ENCODE peak calls at places on chromosome 9, in four cellular contexts. S, G, D and A are unnamed samples.

GRCh38 chr9:27423919-27424710 is 100.0 kb upstream of the IFNK start:
- DNase-seq in S (no peak), G (no peak), D (no peak), A (no peak)

GRCh38 chr9:107299437-107299836 is 16.4 kb downstream of the RAD23B start:
- DNase-seq in S (no peak), G (no peak), D (no peak), A (no peak)

GRCh38 chr9:130902204-130903185 is 5.9 kb upstream of the QRFP start:
- DNase-seq in S (no peak), G (peak), D (no peak), A (no peak)

GRCh38 chr9:121718063-121718462 is 66.6 kb downstream of the DAB2IP start:
- DNase-seq in S (no peak), G (no peak), D (no peak), A (no peak)

GRCh38 chr9:17630531-17630949 is 51.7 kb downstream of the SH3GL2 start:
- DNase-seq in S (no peak), G (no peak), D (no peak), A (no peak)

GRCh38 chr9:82170871-82171270 is 182.3 kb downstream of the SPATA31D1 start:
- DNase-seq in S (no peak), G (no peak), D (no peak), A (no peak)

GRCh38 chr9:116901260-116901659 is 214.2 kb downstream of the TRIM32 start:
- DNase-seq in S (no peak), G (no peak), D (no peak), A (no peak)

GRCh38 chr9:6243746-6244145 is 28.1 kb downstream of the IL33 start:
- DNase-seq in S (no peak), G (no peak), D (no peak), A (peak)

GRCh38 chr9:86943223-86943870 is 4.0 kb downstream of the GAS1 start:
- DNase-seq in S (peak), G (no peak), D (peak), A (no peak)

GRCh38 chr9:33939924-33940874 is 108.5 kb downstream of the UBAP2 start:
- DNase-seq in S (peak), G (no peak), D (peak), A (no peak)
- TF ChIP-seq POLR2AphosphoS2 in S (no peak), G (no peak), D (no peak), A (no peak)

GRCh38 chr9:114721491-114722362 is 39.7 kb upstream of the TEX48 start:
- DNase-seq in S (peak), G (no peak), D (peak), A (no peak)
- TF ChIP-seq POLR2AphosphoS2 in S (no peak), G (no peak), D (no peak), A (no peak)

DNA sequence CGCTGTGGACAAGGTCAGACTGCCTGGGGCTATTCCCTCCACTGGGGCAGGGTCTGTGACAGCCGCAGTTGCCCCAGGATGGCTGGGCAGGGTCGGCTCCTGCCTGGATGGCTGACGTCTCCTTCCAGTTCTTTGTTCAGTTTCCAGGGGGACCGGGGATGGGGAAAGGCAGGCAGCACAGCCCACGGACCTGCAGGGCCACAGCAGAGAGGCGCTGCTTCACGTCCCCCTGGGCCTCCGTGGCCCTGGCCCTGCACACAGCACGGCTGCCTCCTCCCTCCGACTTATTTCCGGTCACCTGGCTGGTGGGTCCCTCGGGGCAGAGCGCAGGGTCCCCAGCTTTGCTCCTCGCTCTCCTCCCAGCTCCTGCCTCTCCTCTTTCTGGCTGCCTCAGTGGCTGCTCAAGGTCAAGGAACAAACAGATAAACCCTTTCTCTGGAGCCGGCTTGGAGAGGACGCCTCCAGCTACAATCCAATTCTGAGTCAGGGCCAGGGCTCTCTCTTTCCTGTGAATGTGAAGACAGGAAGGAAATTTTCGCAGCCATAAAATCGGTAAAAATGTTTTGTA is 169.7 kb downstream of the C9orf50 start:
- DNase-seq in S (no peak), G (no peak), D (no peak), A (no peak)
- TF ChIP-seq POLR2AphosphoS2 in S (no peak), G (no peak), D (no peak), A (no peak)

GRCh38 chr9:114349713-114350480 is 20.2 kb downstream of the ORM2 start:
- DNase-seq in S (no peak), G (no peak), D (no peak), A (no peak)

GRCh38 chr9:114348906-114349482 is 19.3 kb downstream of the ORM2 start:
- DNase-seq in S (peak), G (peak), D (peak), A (peak)

GRCh38 chr9:114347675-114348074 is 18.0 kb downstream of the ORM2 start:
- DNase-seq in S (no peak), G (no peak), D (no peak), A (no peak)

GRCh38 chr9:114346146-114346545 is 16.5 kb downstream of the ORM2 start:
- DNase-seq in S (no peak), G (no peak), D (no peak), A (no peak)

GRCh38 chr9:114348261-114348905 is 18.7 kb downstream of the ORM2 start:
- DNase-seq in S (no peak), G (no peak), D (no peak), A (no peak)
- TF ChIP-seq POLR2AphosphoS2 in S (no peak), G (no peak), D (no peak), A (no peak)

GRCh38 chr9:114958021-114958846 is 27.8 kb upstream of the TNFSF8 start:
- DNase-seq in S (no peak), G (no peak), D (no peak), A (no peak)
- TF ChIP-seq POLR2AphosphoS2 in S (no peak), G (no peak), D (no peak), A (no peak)

DNA sequence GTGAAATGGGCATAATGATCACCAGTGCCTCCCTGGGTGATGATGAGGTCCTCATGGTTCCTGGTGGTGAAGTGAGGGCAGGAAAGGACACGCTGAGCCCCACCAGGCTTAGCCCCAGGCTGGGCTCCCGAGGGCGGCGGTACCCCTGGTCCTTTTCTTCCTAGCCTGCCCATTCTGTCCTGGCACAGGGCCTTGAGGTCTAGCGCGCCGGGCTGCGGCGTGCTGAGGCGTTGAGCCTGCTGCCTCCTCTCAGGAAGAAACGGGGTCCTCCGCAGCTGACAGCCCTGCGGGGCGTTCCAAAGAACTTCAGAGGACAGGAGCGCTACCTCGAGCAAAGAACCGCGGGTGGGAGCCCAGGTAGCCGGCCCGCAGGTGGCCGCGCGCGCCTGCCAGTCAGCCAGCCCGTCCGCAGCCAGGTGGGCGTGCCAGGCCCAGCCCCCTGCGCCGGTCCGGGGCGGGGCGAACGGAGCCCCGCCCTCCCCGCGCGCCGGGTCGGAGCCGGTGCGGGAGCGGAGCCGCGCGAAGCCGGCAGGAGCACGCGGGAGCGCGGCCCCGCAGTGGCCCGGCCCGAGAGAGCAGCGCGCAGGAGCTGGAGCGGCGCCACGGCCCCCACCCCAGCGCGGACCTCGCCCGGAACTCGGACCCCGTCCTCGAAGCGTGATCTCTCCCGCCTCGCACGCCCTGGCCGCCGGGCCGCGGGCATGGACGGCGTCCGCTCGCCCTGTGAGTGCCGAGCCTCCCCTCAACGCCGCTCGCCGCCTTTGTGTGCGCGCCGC is at the start of gene WNK2:
- DNase-seq in S (peak), G (peak), D (no peak), A (no peak)
- TF ChIP-seq POLR2AphosphoS2 in S (no peak), G (no peak), D (no peak), A (no peak)

GRCh38 chr9:135743021-135743420 is 41.0 kb downstream of the KCNT1 start:
- DNase-seq in S (no peak), G (no peak), D (no peak), A (no peak)
- TF ChIP-seq POLR2AphosphoS2 in S (no peak), G (no peak), D (no peak), A (no peak)